ENCODE peak calls at places on chromosomes 3 and 15, in seven cellular contexts. E is K562, C is HepG2, H is IMR-90, U is A549, V is HCT116, F is GM12878. L is an unnamed sample.
A peak's percentile ranks its signal among the peaks of the same experiment; 100 is the strongest.

GRCh38 chr3:36166477-36166876 is 213.8 kb upstream of the STAC start:
- DNase-seq in E (no peak), C (no peak), F (no peak), U (peak; percentile 59), V (peak; percentile 15), H (no peak), L (peak; percentile 21)

GRCh38 chr3:171430530-171430929 is 29.7 kb downstream of the TNIK start:
- DNase-seq in C (no peak), V (no peak), F (no peak), E (no peak), U (no peak), H (no peak), L (no peak)

GRCh38 chr3:47296562-47297302 is 14.0 kb downstream of the KLHL18 start:
- DNase-seq in V (no peak), H (no peak), C (no peak), U (no peak), F (no peak), E (no peak), L (no peak)

GRCh38 chr15:31136016-31136415 is 34.5 kb upstream of the TRPM1 start:
- DNase-seq in U (peak; percentile 57), C (peak; percentile 28), E (peak; percentile 61), H (no peak), V (no peak), F (no peak), L (no peak)

GRCh38 chr15:63191895-63192603 is 2.6 kb downstream of the RAB8B start:
- DNase-seq in V (no peak), U (no peak), C (no peak), E (no peak), F (peak; percentile 87), H (no peak), L (no peak)

GRCh38 chr15:62802612-62803011 is 239.9 kb upstream of the TPM1 start:
- DNase-seq in H (no peak), F (no peak), C (no peak), V (no peak), E (no peak), U (no peak), L (no peak)

GRCh38 chr3:81643721-81644120 is 117.7 kb downstream of the GBE1 start:
- DNase-seq in V (peak; percentile 4), F (no peak), C (peak; percentile 9), E (no peak), U (peak; percentile 25), H (peak; percentile 45), L (no peak)

GRCh38 chr15:52128568-52128967 is 16.0 kb upstream of the BCL2L10 start:
- DNase-seq in U (no peak), C (no peak), V (no peak), E (no peak), F (no peak), H (no peak), L (no peak)

GRCh38 chr15:93118904-93119303 is 29.9 kb upstream of the RGMA start:
- DNase-seq in H (no peak), E (no peak), U (no peak), V (no peak), C (no peak), F (no peak), L (no peak)

GRCh38 chr3:127065138-127065427 is 82.2 kb downstream of the PLXNA1 start:
- DNase-seq in H (no peak), F (no peak), E (no peak), V (no peak), U (no peak), C (no peak), L (no peak)

GRCh38 chr15:100879461-100880138 is at the start of gene ALDH1A3:
- DNase-seq in H (peak; percentile 16), C (no peak), U (peak; percentile 65), V (peak; percentile 39), F (no peak), E (no peak), L (no peak)

GRCh38 chr15:30991301-30992072 is at the start of gene MTMR10:
- DNase-seq in E (peak; percentile 94), U (peak; percentile 82), V (peak; percentile 36), C (peak; percentile 48), H (peak; percentile 73), F (no peak), L (peak; percentile 86)

GRCh38 chr3:167166012-167166411 is 214.1 kb downstream of the ZBBX start:
- DNase-seq in F (no peak), V (no peak), H (no peak), E (no peak), C (no peak), U (no peak), L (no peak)

GRCh38 chr3:111071257-111072015 is at the start of gene NECTIN3:
- DNase-seq in U (peak; percentile 97), C (peak; percentile 90), V (peak; percentile 96), F (no peak), H (peak; percentile 99), E (peak; percentile 65), L (peak; percentile 89)

GRCh38 chr15:63699391-63699790 is 102.2 kb downstream of the FBXL22 start:
- DNase-seq in V (no peak), C (no peak), E (no peak), H (no peak), F (no peak), U (no peak), L (no peak)

GRCh38 chr15:68112711-68113110 is 58.6 kb downstream of the PIAS1 start:
- DNase-seq in E (no peak), F (no peak), H (peak; percentile 50), V (no peak), U (no peak), C (no peak), L (no peak)

GRCh38 chr15:68113273-68113672 is 59.2 kb downstream of the PIAS1 start:
- DNase-seq in U (no peak), H (peak; percentile 34), F (no peak), V (no peak), C (peak; percentile 64), E (no peak), L (no peak)

GRCh38 chr15:68113751-68114150 is 59.6 kb downstream of the PIAS1 start:
- DNase-seq in F (no peak), C (no peak), U (no peak), H (no peak), V (no peak), E (no peak), L (no peak)

GRCh38 chr15:68114840-68115239 is 60.7 kb downstream of the PIAS1 start:
- DNase-seq in F (no peak), C (no peak), H (no peak), V (no peak), U (no peak), E (no peak), L (no peak)

DNA sequence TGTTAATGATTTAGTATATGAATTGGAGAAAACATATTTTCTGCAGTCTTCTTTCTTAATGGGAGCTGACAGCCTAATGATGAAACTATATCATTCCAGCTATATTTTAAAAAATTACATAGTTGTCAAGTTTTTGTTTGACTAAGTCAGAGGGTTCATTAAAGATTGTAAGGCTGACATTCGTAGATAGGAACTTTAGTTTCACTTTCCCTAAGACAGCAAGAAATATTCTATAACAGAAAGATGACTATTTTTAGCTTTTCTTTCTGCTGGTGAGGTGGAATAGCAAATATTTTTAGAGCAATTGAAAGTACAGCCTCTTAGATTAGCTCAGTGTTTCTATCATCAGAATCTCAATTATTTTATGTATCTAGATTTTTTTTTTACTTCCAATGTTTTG is 60.2 kb downstream of the PIAS1 start:
- DNase-seq in H (peak; percentile 54), F (no peak), V (no peak), U (no peak), E (no peak), C (no peak), L (no peak)
- TF ChIP-seq RAD21 in H (no peak), F (no peak), V (no peak), U (no peak), E (no peak), C (no peak), L (no peak)

GRCh38 chr3:136898954-136899353 is 36.9 kb downstream of the NCK1 start:
- DNase-seq in U (no peak), V (no peak), F (no peak), C (no peak), E (no peak), H (peak; percentile 9), L (no peak)

GRCh38 chr3:136889947-136890346 is 27.9 kb downstream of the NCK1 start:
- DNase-seq in C (no peak), E (no peak), U (no peak), F (no peak), H (no peak), V (no peak), L (no peak)

GRCh38 chr3:136891934-136892855 is 30.2 kb downstream of the NCK1 start:
- DNase-seq in U (no peak), F (no peak), C (no peak), E (no peak), V (no peak), H (no peak), L (no peak)

GRCh38 chr3:136898549-136898948 is 36.5 kb downstream of the NCK1 start:
- DNase-seq in V (no peak), F (no peak), H (no peak), C (no peak), U (no peak), E (no peak), L (no peak)

GRCh38 chr3:136893848-136894443 is 31.9 kb downstream of the NCK1 start:
- DNase-seq in H (peak; percentile 92), U (peak; percentile 18), C (peak; percentile 12), V (no peak), F (no peak), E (no peak), L (no peak)
- TF ChIP-seq CEBPB in H (peak; percentile 92), U (no peak), C (no peak), V (no peak), F (no peak), E (no peak), L (no peak)

GRCh38 chr15:96125681-96126080 is 204.8 kb upstream of the NR2F2 start:
- DNase-seq in U (peak; percentile 19), C (no peak), H (peak; percentile 65), E (peak; percentile 34), V (no peak), F (no peak), L (no peak)
- TF ChIP-seq RAD21 in U (no peak), C (no peak), H (no peak), E (no peak), V (no peak), F (no peak), L (no peak)

GRCh38 chr15:99155961-99156443 is 51.1 kb downstream of the SYNM start:
- DNase-seq in F (no peak), V (no peak), E (peak; percentile 14), H (peak; percentile 65), U (no peak), C (peak; percentile 58), L (no peak)
- TF ChIP-seq CEBPB in F (no peak), V (no peak), E (peak; percentile 98), H (peak; percentile 94), U (peak; percentile 47), C (peak; percentile 94), L (peak; percentile 79)

DNA sequence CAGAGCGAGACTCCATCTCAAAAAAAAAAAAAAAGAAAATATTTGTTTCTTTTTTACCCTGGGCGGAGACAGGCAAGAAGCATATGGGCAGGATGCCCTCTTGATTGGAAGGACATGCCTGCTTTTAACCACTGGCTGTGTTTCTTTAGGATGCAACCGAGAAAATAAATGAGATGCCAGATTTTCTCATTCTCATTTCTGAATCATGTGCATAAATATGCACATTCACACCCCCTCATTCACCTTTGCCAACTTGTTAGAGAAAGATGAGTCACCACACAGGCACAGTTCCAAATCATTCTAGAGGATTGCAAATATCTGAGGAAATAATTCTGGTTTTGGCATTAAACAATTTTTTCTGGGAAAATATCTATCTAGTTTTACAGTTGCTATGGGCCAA is 3.3 kb downstream of the LIPH start:
- DNase-seq in V (peak; percentile 84), U (peak; percentile 83), E (no peak), H (peak; percentile 98), F (no peak), C (no peak), L (no peak)
- TF ChIP-seq RAD21 in V (no peak), U (no peak), E (no peak), H (no peak), F (no peak), C (no peak), L (no peak)